ENCODE peak calls at places on chromosomes 12 and 14, in nine cellular contexts. Q is RWPE2; W is CD8-positive, alpha-beta memory T cell; Z is PC-3; T is A549; N is K562; F is CD8-positive, alpha-beta T cell; P is cardiac muscle cell; X is ascending aorta. J is an unnamed sample.

GRCh38 chr12:66438601-66439000 is 136.3 kb downstream of the HELB start:
- DNase-seq in X (no peak), N (no peak), P (peak; percentile 26), T (no peak), Q (no peak), W (no peak), F (no peak), Z (peak; percentile 34), J (no peak)

GRCh38 chr12:8678661-8679111 is 16.1 kb upstream of the MFAP5 start:
- DNase-seq in Z (no peak), W (no peak), N (no peak), T (no peak), Q (peak; percentile 71), F (no peak), X (peak; percentile 49), P (no peak), J (no peak)

GRCh38 chr12:52891044-52891443 is 13.8 kb downstream of the KRT8 start:
- DNase-seq in P (no peak), Q (no peak), W (no peak), T (peak; percentile 31), F (no peak), Z (no peak), X (no peak), N (no peak), J (no peak)

GRCh38 chr12:62660763-62661162 is 194.1 kb downstream of the MON2 start:
- DNase-seq in W (no peak), P (peak; percentile 86), F (no peak), X (no peak), Q (no peak), T (peak; percentile 14), Z (peak; percentile 75), N (no peak), J (no peak)

GRCh38 chr12:92136883-92137582 is 8.6 kb downstream of the BTG1 start:
- DNase-seq in X (no peak), W (no peak), T (peak; percentile 69), F (no peak), P (peak; percentile 89), Z (peak; percentile 91), Q (no peak), N (no peak), J (no peak)

GRCh38 chr14:33671556-33671955 is 279.3 kb downstream of the EGLN3 start:
- DNase-seq in W (no peak), P (no peak), F (no peak), N (no peak), Q (no peak), T (no peak), Z (no peak), X (no peak), J (no peak)

GRCh38 chr12:1758887-1759286 is 61.5 kb upstream of the LRTM2 start:
- DNase-seq in Q (no peak), X (no peak), T (no peak), W (no peak), P (no peak), N (no peak), Z (no peak), F (no peak), J (no peak)

GRCh38 chr14:61099221-61099835 is 118.3 kb downstream of the SLC38A6 start:
- DNase-seq in Q (no peak), F (no peak), X (no peak), T (no peak), P (peak; percentile 58), Z (no peak), N (no peak), W (no peak), J (no peak)

GRCh38 chr12:124782132-124782531 is 81.5 kb downstream of the SCARB1 start:
- DNase-seq in Z (no peak), F (no peak), Q (no peak), W (no peak), X (no peak), N (no peak), P (no peak), T (no peak), J (no peak)

GRCh38 chr12:124784871-124785572 is 78.6 kb downstream of the SCARB1 start:
- DNase-seq in F (no peak), Z (no peak), W (no peak), T (no peak), Q (no peak), P (no peak), N (no peak), X (no peak), J (no peak)

GRCh38 chr12:124788936-124789555 is 74.6 kb downstream of the SCARB1 start:
- DNase-seq in X (no peak), P (no peak), Z (no peak), N (no peak), Q (no peak), F (no peak), T (no peak), W (no peak), J (no peak)

GRCh38 chr12:124783087-124783486 is 80.6 kb downstream of the SCARB1 start:
- DNase-seq in Z (no peak), F (no peak), N (no peak), Q (no peak), W (no peak), X (no peak), P (no peak), T (no peak), J (no peak)

DNA sequence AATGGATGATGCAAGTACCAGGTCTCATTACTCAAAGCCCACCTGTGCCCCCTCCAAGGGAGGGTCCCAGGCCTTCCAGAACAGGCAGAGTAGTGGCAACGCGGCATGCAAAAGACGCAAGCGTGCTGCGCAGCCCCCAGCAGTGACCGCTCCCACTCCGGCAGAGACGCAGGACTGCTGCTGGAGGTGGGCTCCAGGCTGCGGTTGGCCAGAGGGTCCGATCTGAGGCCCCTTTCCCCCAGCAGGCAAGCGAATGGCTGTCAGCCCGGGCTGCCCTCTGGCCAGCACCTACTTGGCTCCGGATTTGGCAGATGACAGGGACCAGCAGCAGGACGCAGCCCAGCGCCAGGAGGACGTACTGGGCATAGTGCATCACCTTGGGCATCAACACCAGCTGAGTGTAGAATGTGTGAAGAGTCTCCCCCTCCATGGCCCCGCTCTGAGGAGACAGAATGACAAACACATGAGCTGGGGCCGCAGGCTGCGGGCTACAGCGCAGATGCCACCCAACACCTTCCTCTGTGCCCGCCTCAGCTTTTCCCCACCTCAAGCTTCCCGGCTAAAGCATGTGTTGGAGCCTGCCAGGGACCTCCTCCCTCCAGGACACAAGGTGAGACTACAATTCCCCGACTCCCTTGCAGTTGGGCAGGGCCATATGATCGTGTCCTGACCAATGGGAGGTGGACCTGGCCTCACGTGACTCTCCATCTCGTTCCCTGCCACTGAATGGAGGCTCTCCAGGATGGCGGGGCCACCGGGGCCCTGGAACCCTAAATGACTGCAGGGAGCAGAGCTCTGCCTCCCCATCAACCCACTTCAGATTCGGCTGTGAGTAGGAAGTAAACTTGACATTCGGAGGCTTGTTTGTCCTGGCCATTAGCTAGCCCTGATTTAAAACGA is 77.3 kb downstream of the SCARB1 start:
- DNase-seq in T (peak; percentile 46), P (peak; percentile 95), X (peak; percentile 90), Q (no peak), F (no peak), W (no peak), Z (no peak), N (no peak), J (peak; percentile 78)
- H3K4me3 ChIP-seq in T (no peak overlapping the region), P (peak overlapping the region; percentile 41), X (peak overlapping the region; percentile 24), Q (no peak overlapping the region), F (no peak overlapping the region), W (no peak overlapping the region), Z (no peak overlapping the region), N (no peak overlapping the region), J (peak overlapping the region; percentile 50)

DNA sequence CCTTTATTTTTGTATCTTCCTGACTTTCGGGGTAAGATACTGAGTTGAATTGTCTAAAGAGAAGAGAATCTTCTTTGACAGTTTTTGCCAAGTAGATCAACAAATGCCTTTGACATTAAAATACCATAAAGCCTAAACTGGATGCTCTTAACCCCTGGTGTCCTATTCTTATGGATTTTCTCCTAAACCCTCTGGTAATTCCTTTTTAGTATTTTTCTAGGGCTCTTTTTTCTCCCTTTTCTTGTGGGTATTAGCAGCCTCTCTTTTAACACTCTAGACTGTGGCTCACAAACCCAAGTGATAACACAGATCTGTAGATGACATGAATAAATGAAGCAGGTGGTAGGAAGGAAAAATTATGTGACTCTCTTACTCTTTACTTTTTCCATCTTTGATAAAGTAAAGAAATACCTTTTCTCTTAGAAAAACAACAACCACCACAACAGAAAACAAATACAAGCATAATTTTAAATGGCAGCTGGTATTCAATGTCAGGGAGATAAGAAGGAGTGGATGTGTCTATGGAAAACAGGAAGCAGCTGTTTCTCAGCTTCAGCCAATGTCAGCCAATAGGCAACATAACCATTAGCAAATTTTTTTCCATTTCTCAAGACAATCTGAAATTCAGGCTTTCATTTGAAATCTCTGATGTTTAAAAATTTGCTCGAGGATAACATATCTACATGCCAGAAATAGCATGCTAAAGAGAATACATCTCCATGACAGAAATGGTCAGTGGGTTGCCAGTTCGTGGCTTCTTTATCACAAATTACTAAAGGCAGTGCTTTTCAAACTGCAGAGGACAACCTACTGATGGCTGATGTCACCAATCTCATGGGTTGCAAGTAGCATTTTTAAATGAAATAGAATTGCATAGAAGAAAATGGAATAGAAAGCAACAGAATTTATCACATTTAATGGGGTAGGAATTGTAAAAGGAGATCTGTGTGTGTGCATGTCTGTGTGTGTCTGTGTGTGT is 123.1 kb upstream of the KRR1 start:
- DNase-seq in Q (no peak), F (no peak), T (no peak), P (peak; percentile 40), N (no peak), W (no peak), Z (no peak), X (no peak), J (no peak)
- H3K4me1 ChIP-seq in Q (peaks cover 20% of the 10 kb centered on the region), F (no peaks in the 10 kb centered on the region), T (peaks cover 21% of the 10 kb centered on the region), P (no peaks in the 10 kb centered on the region), N (peaks cover 14% of the 10 kb centered on the region), W (no peaks in the 10 kb centered on the region), Z (peaks cover 29% of the 10 kb centered on the region), X (no peaks in the 10 kb centered on the region), J (peaks cover 25% of the 10 kb centered on the region)

GRCh38 chr12:127943481-127944210 is 323.3 kb upstream of the TMEM132C start:
- DNase-seq in F (no peak), X (no peak), T (no peak), Z (peak; percentile 93), W (no peak), Q (no peak), N (peak; percentile 6), P (no peak), J (no peak)
- H3K27ac ChIP-seq in F (no peak overlapping the region), X (no peak overlapping the region), T (no peak overlapping the region), Z (peak overlapping the region; percentile 94), W (no peak overlapping the region), Q (no peak overlapping the region), N (no peak overlapping the region), P (no peak overlapping the region), J (no peak overlapping the region)

GRCh38 chr12:109270494-109270893 is 38.6 kb downstream of the FOXN4 start:
- DNase-seq in Q (no peak), Z (no peak), W (no peak), X (no peak), P (no peak), T (no peak), N (no peak), F (no peak), J (no peak)

GRCh38 chr12:109267361-109267760 is 41.7 kb downstream of the FOXN4 start:
- DNase-seq in Z (no peak), W (no peak), P (no peak), N (no peak), X (no peak), T (no peak), Q (no peak), F (no peak), J (no peak)

GRCh38 chr12:109268896-109269295 is 40.2 kb downstream of the FOXN4 start:
- DNase-seq in F (no peak), T (no peak), N (no peak), Z (no peak), X (no peak), Q (no peak), P (no peak), W (no peak), J (no peak)

GRCh38 chr12:109271418-109271817 is 37.7 kb downstream of the FOXN4 start:
- DNase-seq in N (no peak), F (no peak), P (no peak), Q (no peak), W (no peak), X (no peak), T (no peak), Z (no peak), J (no peak)

GRCh38 chr12:109269428-109269827 is 39.7 kb downstream of the FOXN4 start:
- DNase-seq in Q (no peak), P (no peak), W (no peak), Z (no peak), F (no peak), T (no peak), X (no peak), N (no peak), J (no peak)
- H3K4me3 ChIP-seq in Q (no peak overlapping the region), P (no peak overlapping the region), W (no peak overlapping the region), Z (no peak overlapping the region), F (no peak overlapping the region), T (no peak overlapping the region), X (no peak overlapping the region), N (no peak overlapping the region), J (no peak overlapping the region)

J was measured in heart right ventricle.